ENCODE peak calls at places on chromosomes 7 and 10, in four cellular contexts. One of them, this sample, is unnamed.

GRCh38 chr10:114526112-114526496 is 121.8 kb upstream of the AFAP1L2 start:
- DNase-seq in GM12878: peak
- DNase-seq in K562: no peak
- DNase-seq in WTC11: no peak
- DNase-seq in this sample: no peak

GRCh38 chr10:75061709-75062108 is 49.7 kb upstream of the SAMD8 start:
- DNase-seq in GM12878: no peak
- DNase-seq in K562: no peak
- DNase-seq in WTC11: no peak
- DNase-seq in this sample: no peak

GRCh38 chr7:138898255-138898654 is 82.9 kb downstream of the KIAA1549 start:
- DNase-seq in GM12878: peak
- DNase-seq in K562: no peak
- DNase-seq in WTC11: no peak
- DNase-seq in this sample: no peak

GRCh38 chr10:22619111-22619510 is 95.3 kb downstream of the PIP4K2A start:
- DNase-seq in GM12878: no peak
- DNase-seq in K562: no peak
- DNase-seq in WTC11: no peak
- DNase-seq in this sample: no peak

GRCh38 chr7:1897076-1897860 is 227.2 kb downstream of the ELFN1 start:
- DNase-seq in GM12878: no peak
- DNase-seq in K562: no peak
- DNase-seq in WTC11: no peak
- DNase-seq in this sample: no peak

GRCh38 chr10:97648557-97649404 is 8.3 kb downstream of the PI4K2A start:
- DNase-seq in GM12878: peak
- DNase-seq in K562: peak
- DNase-seq in WTC11: peak
- DNase-seq in this sample: no peak

GRCh38 chr10:95341716-95342130 is 50.9 kb upstream of the PDLIM1 start:
- DNase-seq in GM12878: no peak
- DNase-seq in K562: no peak
- DNase-seq in WTC11: no peak
- DNase-seq in this sample: no peak

GRCh38 chr7:150675714-150676113 is 9.8 kb upstream of the GIMAP2 start:
- DNase-seq in GM12878: no peak
- DNase-seq in K562: no peak
- DNase-seq in WTC11: no peak
- DNase-seq in this sample: no peak

GRCh38 chr10:59287587-59287986 is 74.8 kb downstream of the FAM13C start:
- DNase-seq in GM12878: no peak
- DNase-seq in K562: no peak
- DNase-seq in WTC11: no peak
- DNase-seq in this sample: no peak

GRCh38 chr7:917255-918117 is 37.0 kb downstream of the ADAP1 start:
- DNase-seq in GM12878: no peak
- DNase-seq in K562: no peak
- DNase-seq in WTC11: peak
- DNase-seq in this sample: no peak

GRCh38 chr10:45672201-45673073 is at the start of gene ZFAND4:
- DNase-seq in GM12878: peak
- DNase-seq in K562: peak
- DNase-seq in WTC11: peak
- DNase-seq in this sample: peak

GRCh38 chr10:122990278-122990677 is 10.1 kb downstream of the PSTK start:
- DNase-seq in GM12878: no peak
- DNase-seq in K562: no peak
- DNase-seq in WTC11: no peak
- DNase-seq in this sample: no peak

GRCh38 chr10:71604324-71605018 is 115.1 kb downstream of the C10orf105 start:
- DNase-seq in GM12878: no peak
- DNase-seq in K562: no peak
- DNase-seq in WTC11: no peak
- DNase-seq in this sample: no peak

GRCh38 chr7:1210321-1210978 is 22.2 kb upstream of the UNCX start:
- DNase-seq in GM12878: no peak
- DNase-seq in K562: no peak
- DNase-seq in WTC11: no peak
- DNase-seq in this sample: peak

GRCh38 chr10:69883256-69883655 is 81.5 kb downstream of the COL13A1 start:
- DNase-seq in GM12878: no peak
- DNase-seq in K562: no peak
- DNase-seq in WTC11: no peak
- DNase-seq in this sample: no peak

GRCh38 chr7:97015787-97016391 is 8.7 kb downstream of the DLX5 start:
- DNase-seq in GM12878: no peak
- DNase-seq in K562: no peak
- DNase-seq in WTC11: no peak
- DNase-seq in this sample: no peak

GRCh38 chr10:48496105-48496830 is 108.6 kb downstream of the ARHGAP22 start:
- DNase-seq in GM12878: no peak
- DNase-seq in K562: no peak
- DNase-seq in WTC11: no peak
- DNase-seq in this sample: no peak

GRCh38 chr10:88922041-88922440 is 30.5 kb downstream of the ACTA2 start:
- DNase-seq in GM12878: no peak
- DNase-seq in K562: no peak
- DNase-seq in WTC11: no peak
- DNase-seq in this sample: no peak

GRCh38 chr10:5036511-5036910 is 32.9 kb upstream of the AKR1C2 start:
- DNase-seq in GM12878: no peak
- DNase-seq in K562: no peak
- DNase-seq in WTC11: no peak
- DNase-seq in this sample: no peak

GRCh38 chr7:157686285-157686894 is 349.6 kb downstream of the DNAJB6 start:
- DNase-seq in GM12878: no peak
- DNase-seq in K562: no peak
- DNase-seq in WTC11: no peak
- DNase-seq in this sample: no peak
- TF ChIP-seq USF1 in GM12878: no peak
- TF ChIP-seq USF1 in K562: no peak
- TF ChIP-seq USF1 in WTC11: no peak
- TF ChIP-seq USF1 in this sample: no peak

GRCh38 chr7:42237891-42238531 is 1.0 kb upstream of the GLI3 start:
- DNase-seq in GM12878: no peak
- DNase-seq in K562: peak
- DNase-seq in WTC11: peak
- DNase-seq in this sample: no peak

GRCh38 chr7:42234736-42235135 is 2.3 kb downstream of the GLI3 start:
- DNase-seq in GM12878: no peak
- DNase-seq in K562: no peak
- DNase-seq in WTC11: no peak
- DNase-seq in this sample: no peak

GRCh38 chr7:42237162-42237821 is at the start of gene GLI3:
- DNase-seq in GM12878: no peak
- DNase-seq in K562: peak
- DNase-seq in WTC11: peak
- DNase-seq in this sample: peak

GRCh38 chr7:42235734-42236133 is 1.3 kb downstream of the GLI3 start:
- DNase-seq in GM12878: no peak
- DNase-seq in K562: no peak
- DNase-seq in WTC11: no peak
- DNase-seq in this sample: no peak

GRCh38 chr7:42236266-42237161 is 495 bp downstream of the GLI3 start:
- DNase-seq in GM12878: no peak
- DNase-seq in K562: no peak
- DNase-seq in WTC11: peak
- DNase-seq in this sample: peak
- TF ChIP-seq USF1 in GM12878: no peak
- TF ChIP-seq USF1 in K562: no peak
- TF ChIP-seq USF1 in WTC11: no peak
- TF ChIP-seq USF1 in this sample: no peak

DNA sequence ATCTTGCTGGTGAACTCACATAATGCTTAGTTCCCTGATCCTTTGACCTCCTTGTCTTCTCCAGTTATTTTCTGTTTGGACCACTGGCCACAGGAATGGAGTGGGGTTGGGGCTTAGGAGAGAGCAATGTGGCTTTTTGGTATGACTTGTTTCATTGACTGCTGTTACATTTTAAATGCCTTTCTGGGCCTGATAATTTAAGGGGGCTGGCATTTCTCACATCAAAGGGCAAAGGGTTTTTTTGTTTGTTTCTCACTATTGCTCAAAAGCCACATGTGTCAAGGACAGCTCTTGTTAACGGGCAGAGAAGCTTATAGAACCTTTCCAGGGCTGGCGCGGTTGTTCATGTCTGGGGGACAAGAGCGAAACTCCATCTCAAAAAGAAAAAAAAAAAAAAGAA is 161.2 kb upstream of the TNRC18 start:
- DNase-seq in GM12878: no peak
- DNase-seq in K562: no peak
- DNase-seq in WTC11: no peak
- DNase-seq in this sample: no peak
- TF ChIP-seq USF1 in GM12878: no peak
- TF ChIP-seq USF1 in K562: no peak
- TF ChIP-seq USF1 in WTC11: no peak
- TF ChIP-seq USF1 in this sample: no peak

GRCh38 chr7:78018541-78019456 is 220.2 kb downstream of the PHTF2 start:
- DNase-seq in GM12878: no peak
- DNase-seq in K562: no peak
- DNase-seq in WTC11: peak
- DNase-seq in this sample: peak
- TF ChIP-seq USF1 in GM12878: no peak
- TF ChIP-seq USF1 in K562: no peak
- TF ChIP-seq USF1 in WTC11: no peak
- TF ChIP-seq USF1 in this sample: no peak

GRCh38 chr7:94436018-94436604 is 41.4 kb downstream of the COL1A2 start:
- DNase-seq in GM12878: peak
- DNase-seq in K562: peak
- DNase-seq in WTC11: peak
- DNase-seq in this sample: peak
- TF ChIP-seq USF1 in GM12878: no peak
- TF ChIP-seq USF1 in K562: no peak
- TF ChIP-seq USF1 in WTC11: no peak
- TF ChIP-seq USF1 in this sample: no peak

GRCh38 chr10:121956111-121957061 is 18.6 kb downstream of the NSMCE4A start:
- DNase-seq in GM12878: no peak
- DNase-seq in K562: no peak
- DNase-seq in WTC11: no peak
- DNase-seq in this sample: no peak
- TF ChIP-seq USF1 in GM12878: no peak
- TF ChIP-seq USF1 in K562: no peak
- TF ChIP-seq USF1 in WTC11: no peak
- TF ChIP-seq USF1 in this sample: no peak

DNA sequence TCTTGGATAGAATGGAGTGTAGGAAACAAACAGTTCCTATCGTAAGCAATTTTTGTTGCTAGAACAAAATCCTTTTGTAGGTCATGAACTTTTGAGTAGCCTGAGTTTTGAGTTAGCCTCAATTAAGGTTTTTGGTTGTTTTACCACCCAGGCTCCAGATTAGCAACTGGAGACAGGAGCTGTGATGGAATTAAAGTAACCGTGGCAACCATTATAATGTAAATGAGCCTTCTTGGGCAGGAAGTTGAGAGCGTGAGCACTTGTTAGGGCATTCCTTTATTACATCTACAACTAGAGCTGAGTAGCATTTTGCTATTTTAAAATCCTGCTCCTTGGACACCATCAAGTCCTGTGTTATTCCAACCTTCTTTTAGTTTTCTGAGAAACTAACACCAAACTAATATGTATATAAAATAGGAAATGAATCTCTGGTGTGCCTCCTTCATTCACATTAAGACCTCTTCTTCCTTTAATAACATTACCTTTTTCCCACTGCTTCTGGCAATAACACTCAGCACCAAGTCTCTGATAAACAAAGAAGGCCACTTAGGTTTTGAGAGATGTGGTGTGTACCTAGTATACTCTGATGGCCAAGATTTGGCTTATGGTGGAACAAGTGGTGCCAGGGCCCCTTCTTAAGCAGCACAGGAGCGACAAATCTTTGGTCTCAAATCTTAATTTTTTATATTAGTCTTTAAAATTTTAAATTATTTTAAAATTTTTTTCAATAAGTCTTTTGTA is 34.0 kb downstream of the AHCYL2 start:
- DNase-seq in GM12878: no peak
- DNase-seq in K562: no peak
- DNase-seq in WTC11: no peak
- DNase-seq in this sample: no peak
- TF ChIP-seq USF1 in GM12878: no peak
- TF ChIP-seq USF1 in K562: no peak
- TF ChIP-seq USF1 in WTC11: no peak
- TF ChIP-seq USF1 in this sample: no peak

DNA sequence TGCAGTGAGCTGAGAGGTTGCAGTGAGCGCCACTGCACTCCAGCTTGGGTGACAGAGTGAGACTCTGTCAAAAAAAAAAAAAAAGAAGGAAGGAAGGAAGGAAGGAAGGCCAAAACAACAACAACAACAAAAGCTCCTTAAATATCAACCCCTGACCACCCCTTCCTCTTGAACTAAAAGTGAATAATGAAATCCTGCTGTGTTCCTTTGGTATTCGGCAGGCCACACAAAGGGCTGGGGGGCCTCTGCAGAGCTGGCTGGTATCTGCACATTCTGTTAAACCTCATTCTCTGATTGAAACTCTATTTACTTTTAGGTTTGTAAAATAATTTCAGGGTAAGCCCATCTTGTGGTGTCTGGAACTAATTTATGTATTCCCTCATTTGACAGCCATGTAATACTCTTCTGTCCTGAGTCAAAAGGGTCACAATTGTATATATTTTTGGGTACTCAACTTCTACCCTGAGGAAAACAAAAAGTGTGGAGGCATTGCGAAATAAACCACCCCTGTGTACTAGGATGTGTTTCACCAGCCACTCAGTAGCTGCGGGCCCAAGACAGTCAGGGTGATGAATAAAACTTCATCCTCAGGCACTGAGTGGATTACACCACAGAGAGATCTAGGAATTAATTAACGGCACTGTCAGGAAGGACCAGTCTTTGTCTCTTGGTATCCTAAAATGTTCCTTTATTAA is 446.4 kb upstream of the PFKP start:
- DNase-seq in GM12878: no peak
- DNase-seq in K562: no peak
- DNase-seq in WTC11: no peak
- DNase-seq in this sample: no peak
- TF ChIP-seq USF1 in GM12878: no peak
- TF ChIP-seq USF1 in K562: no peak
- TF ChIP-seq USF1 in WTC11: no peak
- TF ChIP-seq USF1 in this sample: no peak

DNA sequence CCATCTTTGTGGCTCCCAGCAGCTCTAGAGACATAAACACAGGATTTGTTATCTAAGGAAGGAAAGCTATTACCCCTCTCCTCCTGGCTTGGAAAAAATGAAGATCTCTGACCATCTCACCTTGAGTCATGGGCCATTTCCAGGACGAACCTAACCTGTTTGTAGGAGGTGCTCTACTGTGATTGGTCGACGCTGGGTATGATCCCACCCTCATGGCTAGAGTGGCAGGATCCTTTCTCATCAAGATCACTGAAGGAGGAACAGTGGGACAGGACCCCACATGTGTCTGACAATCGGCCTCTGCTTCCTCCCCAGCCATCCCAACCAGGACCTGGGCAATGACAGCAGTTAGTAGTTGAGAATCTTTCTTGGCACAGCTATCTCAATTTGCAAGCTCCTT is 144.1 kb downstream of the EMX2 start:
- DNase-seq in GM12878: no peak
- DNase-seq in K562: peak
- DNase-seq in WTC11: no peak
- DNase-seq in this sample: no peak
- TF ChIP-seq USF1 in GM12878: no peak
- TF ChIP-seq USF1 in K562: no peak
- TF ChIP-seq USF1 in WTC11: no peak
- TF ChIP-seq USF1 in this sample: no peak

GRCh38 chr10:8396675-8397074 is 342.2 kb downstream of the GATA3 start:
- DNase-seq in GM12878: no peak
- DNase-seq in K562: no peak
- DNase-seq in WTC11: no peak
- DNase-seq in this sample: no peak
- TF ChIP-seq USF1 in GM12878: no peak
- TF ChIP-seq USF1 in K562: no peak
- TF ChIP-seq USF1 in WTC11: no peak
- TF ChIP-seq USF1 in this sample: no peak

This sample was measured in SK-N-SH.